ENCODE peak calls at places on chromosome 22, in five cellular contexts. B is CD4-positive, alpha-beta memory T cell; L is fibroblast of pulmonary artery; Y is cardiac fibroblast; S is Peyer's patch. A is an unnamed sample.

GRCh38 chr22:26852176-26852575 is 194.8 kb downstream of the MIAT start:
- DNase-seq in B (no peak), L (no peak), Y (no peak), S (no peak), A (peak)

GRCh38 chr22:44536411-44536810 is 38.4 kb upstream of the RTL6 start:
- DNase-seq in B (no peak), L (no peak), Y (no peak), S (no peak), A (no peak)

GRCh38 chr22:45864959-45865496 is 111.9 kb downstream of the WNT7B start:
- DNase-seq in B (no peak), L (no peak), Y (no peak), S (no peak), A (no peak)

GRCh38 chr22:24128024-24128423 is 53.3 kb upstream of the SUSD2 start:
- DNase-seq in B (no peak), L (no peak), Y (no peak), S (no peak), A (no peak)

GRCh38 chr22:23110922-23111527 is 30.8 kb downstream of the RSPH14 start:
- DNase-seq in B (no peak), L (no peak), Y (peak), S (no peak), A (no peak)

GRCh38 chr22:45200862-45201511 is 37.3 kb downstream of the NUP50 start:
- DNase-seq in B (no peak), L (peak), Y (peak), S (peak), A (no peak)

GRCh38 chr22:43147821-43148220 is 3.5 kb upstream of the TSPO start:
- DNase-seq in B (no peak), L (no peak), Y (no peak), S (no peak), A (peak)

GRCh38 chr22:28051787-28052356 is 132.8 kb upstream of the PITPNB start:
- DNase-seq in B (no peak), L (peak), Y (peak), S (peak), A (peak)

GRCh38 chr22:49571326-49571725 is 256.3 kb downstream of the BRD1 start:
- DNase-seq in B (no peak), L (no peak), Y (no peak), S (peak), A (no peak)

GRCh38 chr22:45831394-45831793 is 145.6 kb downstream of the WNT7B start:
- DNase-seq in B (no peak), L (peak), Y (peak), S (no peak), A (no peak)

GRCh38 chr22:27296091-27296675 is 505.4 kb downstream of the MN1 start:
- DNase-seq in B (no peak), L (no peak), Y (no peak), S (no peak), A (no peak)

GRCh38 chr22:32558681-32559355 is 84.2 kb downstream of the FBXO7 start:
- DNase-seq in B (no peak), L (peak), Y (peak), S (peak), A (no peak)

DNA sequence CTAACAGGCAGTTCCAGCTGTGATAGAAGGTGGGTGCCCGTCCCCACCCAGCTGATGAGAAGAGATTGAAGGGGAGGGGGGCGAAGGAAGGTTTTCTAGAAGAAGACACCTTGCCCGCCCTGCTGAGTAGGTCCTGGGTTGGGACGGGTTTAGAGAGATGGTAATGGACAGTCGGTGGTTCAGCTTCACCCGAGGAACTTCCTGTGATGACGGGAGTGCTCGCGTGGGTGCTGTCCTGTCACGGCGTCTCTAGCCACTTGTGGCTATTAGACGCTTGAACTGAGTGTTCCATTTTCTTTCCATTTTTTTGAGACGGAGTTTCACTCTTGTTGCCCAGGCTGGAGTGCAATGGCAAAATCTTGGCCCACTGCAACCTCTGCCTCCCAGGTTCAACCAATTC is 27.6 kb upstream of the MGAT3 start:
- DNase-seq in B (no peak), L (no peak), Y (no peak), S (no peak), A (no peak)
- H3K4me3 ChIP-seq in B (no peak), L (no peak), Y (no peak), S (no peak), A (no peak)

GRCh38 chr22:17172172-17172833 is 13.2 kb upstream of the HDHD5 start:
- DNase-seq in B (no peak), L (no peak), Y (no peak), S (no peak), A (no peak)

GRCh38 chr22:17167486-17167885 is 8.4 kb upstream of the HDHD5 start:
- DNase-seq in B (no peak), L (no peak), Y (no peak), S (no peak), A (no peak)

GRCh38 chr22:17171313-17172171 is 12.5 kb upstream of the HDHD5 start:
- DNase-seq in B (peak), L (peak), Y (peak), S (peak), A (peak)

GRCh38 chr22:17176715-17177114 is 17.6 kb upstream of the HDHD5 start:
- DNase-seq in B (no peak), L (no peak), Y (no peak), S (no peak), A (no peak)

GRCh38 chr22:17171016-17171312 is 11.9 kb upstream of the HDHD5 start:
- DNase-seq in B (no peak), L (no peak), Y (no peak), S (no peak), A (no peak)
- H3K4me3 ChIP-seq in B (no peak), L (peak), Y (peak), S (peak), A (peak)

DNA sequence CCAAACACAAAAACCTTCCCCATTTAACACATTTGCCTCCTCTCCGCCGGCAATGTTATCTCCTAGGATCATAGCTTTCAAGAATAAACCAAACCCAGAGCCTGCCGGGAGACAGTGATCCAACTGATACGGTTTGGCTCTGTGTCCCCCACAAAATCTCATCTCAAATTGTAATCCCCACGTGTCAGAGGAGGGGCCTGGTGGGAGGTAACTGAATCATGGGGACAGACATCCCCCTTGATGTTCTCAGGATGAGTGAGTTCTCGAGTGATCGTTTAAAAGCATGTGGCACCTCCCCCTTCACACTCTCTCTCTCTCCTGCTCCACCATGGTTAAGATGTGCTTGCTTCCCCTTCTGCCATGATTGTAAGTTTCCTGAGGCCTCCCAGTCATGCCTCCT is 33.3 kb downstream of the RBFOX2 start:
- DNase-seq in B (no peak), L (no peak), Y (no peak), S (no peak), A (no peak)
- H3K4me3 ChIP-seq in B (no peak), L (peak), Y (peak), S (no peak), A (no peak)

DNA sequence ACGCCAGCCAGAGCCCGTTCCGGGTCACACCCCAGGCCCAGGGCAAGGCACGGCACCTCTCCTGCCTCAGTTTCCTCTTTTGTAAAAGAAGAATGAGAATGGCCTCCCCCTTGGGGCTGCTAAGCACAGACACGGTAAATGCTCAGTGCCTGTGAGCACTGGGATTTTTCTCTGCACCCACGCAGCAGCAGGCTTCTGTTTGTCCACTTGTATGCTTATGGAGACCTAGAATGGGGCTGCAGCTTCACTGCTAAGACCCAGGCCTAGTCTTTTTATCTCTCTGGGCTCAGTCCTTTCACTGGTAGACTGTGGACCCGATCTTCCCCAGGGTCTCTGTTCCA is 1327.9 kb downstream of the TBC1D22A start:
- DNase-seq in B (no peak), L (no peak), Y (no peak), S (peak), A (no peak)
- H3K4me3 ChIP-seq in B (no peak), L (no peak), Y (no peak), S (no peak), A (no peak)

GRCh38 chr22:30198152-30198845 is 48.3 kb downstream of the LIF start:
- DNase-seq in B (no peak), L (peak), Y (peak), S (no peak), A (no peak)

GRCh38 chr22:30195245-30196140 is 51.1 kb downstream of the LIF start:
- DNase-seq in B (no peak), L (peak), Y (peak), S (no peak), A (peak)

GRCh38 chr22:30197389-30197788 is 49.2 kb downstream of the LIF start:
- DNase-seq in B (no peak), L (no peak), Y (no peak), S (no peak), A (no peak)

GRCh38 chr22:30196141-30196866 is 50.3 kb downstream of the LIF start:
- DNase-seq in B (peak), L (peak), Y (peak), S (peak), A (peak)

GRCh38 chr22:30196867-30197336 is 49.7 kb downstream of the LIF start:
- DNase-seq in B (no peak), L (no peak), Y (no peak), S (no peak), A (no peak)
- H3K4me3 ChIP-seq in B (no peak), L (no peak), Y (no peak), S (no peak), A (no peak)

DNA sequence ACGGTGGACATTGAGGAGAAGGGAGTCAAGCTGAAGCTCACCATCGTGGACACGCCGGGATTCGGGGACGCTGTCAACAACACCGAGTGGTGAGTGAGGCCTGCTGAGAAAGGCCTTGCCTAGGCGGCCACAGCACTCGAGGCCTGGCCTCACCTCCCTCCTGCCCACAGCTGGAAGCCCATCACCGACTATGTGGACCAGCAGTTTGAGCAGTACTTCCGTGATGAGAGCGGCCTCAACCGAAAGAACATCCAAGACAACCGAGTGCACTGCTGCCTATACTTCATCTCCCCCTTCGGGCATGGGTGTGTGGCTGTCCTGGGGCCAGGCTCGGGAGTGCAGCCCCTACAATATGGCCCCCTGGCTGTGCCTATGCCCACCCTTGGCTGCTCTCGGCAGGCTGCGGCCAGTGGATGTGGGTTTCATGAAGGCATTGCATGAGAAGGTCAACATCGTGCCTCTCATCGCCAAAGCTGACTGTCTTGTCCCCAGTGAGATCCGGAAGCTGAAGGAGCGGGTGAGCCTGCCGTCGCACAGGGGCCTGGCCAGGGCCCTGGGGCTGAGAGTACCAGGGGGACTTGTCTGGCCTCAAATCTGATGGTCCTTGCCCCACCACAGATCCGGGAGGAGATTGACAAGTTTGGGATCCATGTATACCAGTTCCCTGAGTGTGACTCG is 3.0 kb upstream of the GP1BB start:
- DNase-seq in B (no peak), L (no peak), Y (no peak), S (no peak), A (no peak)
- H3K4me3 ChIP-seq in B (no peak), L (no peak), Y (no peak), S (no peak), A (no peak)

A was measured in NB4.